ENCODE peak calls at places on chromosomes 3 and 15, in five cellular contexts. D is MM.1S; L is WERI-Rb-1; N is CD4-positive, alpha-beta memory T cell; I is keratinocyte. V is an unnamed sample.
A peak's percentile ranks its signal among the peaks of the same experiment; 100 is the strongest.

GRCh38 chr3:186815490-186815889 is 9.2 kb upstream of the RFC4 start:
- DNase-seq in D (no peak), L (no peak), N (no peak), I (no peak), V (no peak)

GRCh38 chr3:139670196-139670595 is 7.6 kb downstream of the NMNAT3 start:
- DNase-seq in D (no peak), L (peak; percentile 13), N (no peak), I (no peak), V (no peak)

GRCh38 chr3:53046171-53047170 is 598 bp upstream of the SFMBT1 start:
- DNase-seq in D (peak; percentile 82), L (peak; percentile 15), N (peak; percentile 68), I (no peak), V (no peak)

GRCh38 chr15:99717129-99718024 is 15.9 kb downstream of the LYSMD4 start:
- DNase-seq in D (no peak), L (peak; percentile 25), N (no peak), I (no peak), V (no peak)

GRCh38 chr15:90607361-90607760 is 77.6 kb downstream of the CRTC3 start:
- DNase-seq in D (no peak), L (no peak), N (no peak), I (no peak), V (no peak)

GRCh38 chr3:181838940-181839914 is 127.5 kb downstream of the SOX2 start:
- DNase-seq in D (peak; percentile 58), L (no peak), N (no peak), I (no peak), V (no peak)

GRCh38 chr3:62149962-62150361 is 223.4 kb downstream of the FEZF2 start:
- DNase-seq in D (no peak), L (no peak), N (no peak), I (peak; percentile 35), V (no peak)

GRCh38 chr3:63661242-63661641 is 8.8 kb downstream of the SNTN start:
- DNase-seq in D (no peak), L (no peak), N (no peak), I (no peak), V (no peak)

GRCh38 chr3:113557374-113557773 is 25.0 kb downstream of the SIDT1 start:
- DNase-seq in D (no peak), L (no peak), N (no peak), I (peak; percentile 25), V (peak; percentile 29)

GRCh38 chr3:23324745-23325144 is 121.6 kb downstream of the UBE2E2 start:
- DNase-seq in D (peak; percentile 56), L (no peak), N (peak; percentile 15), I (no peak), V (no peak)

GRCh38 chr15:94231728-94232086 is 346 bp downstream of the MCTP2 start:
- DNase-seq in D (peak; percentile 35), L (no peak), N (no peak), I (no peak), V (no peak)
- H3K27ac ChIP-seq in D (peak overlapping the region; percentile 89), L (no peak overlapping the region), N (peak overlapping the region; percentile 71), I (peak overlapping the region; percentile 99), V (peak overlapping the region; percentile 94)

GRCh38 chr3:45135959-45136358 is 10.2 kb downstream of the CDCP1 start:
- DNase-seq in D (no peak), L (no peak), N (no peak), I (no peak), V (no peak)
- H3K27ac ChIP-seq in D (no peak overlapping the region), L (no peak overlapping the region), N (no peak overlapping the region), I (peak overlapping the region; percentile 11), V (peak overlapping the region; percentile 99)

GRCh38 chr3:95707268-95707667 is 1107.1 kb upstream of the EPHA6 start:
- DNase-seq in D (no peak), L (no peak), N (no peak), I (no peak), V (no peak)

GRCh38 chr3:95711789-95712188 is 1102.6 kb upstream of the EPHA6 start:
- DNase-seq in D (no peak), L (no peak), N (no peak), I (no peak), V (no peak)

DNA sequence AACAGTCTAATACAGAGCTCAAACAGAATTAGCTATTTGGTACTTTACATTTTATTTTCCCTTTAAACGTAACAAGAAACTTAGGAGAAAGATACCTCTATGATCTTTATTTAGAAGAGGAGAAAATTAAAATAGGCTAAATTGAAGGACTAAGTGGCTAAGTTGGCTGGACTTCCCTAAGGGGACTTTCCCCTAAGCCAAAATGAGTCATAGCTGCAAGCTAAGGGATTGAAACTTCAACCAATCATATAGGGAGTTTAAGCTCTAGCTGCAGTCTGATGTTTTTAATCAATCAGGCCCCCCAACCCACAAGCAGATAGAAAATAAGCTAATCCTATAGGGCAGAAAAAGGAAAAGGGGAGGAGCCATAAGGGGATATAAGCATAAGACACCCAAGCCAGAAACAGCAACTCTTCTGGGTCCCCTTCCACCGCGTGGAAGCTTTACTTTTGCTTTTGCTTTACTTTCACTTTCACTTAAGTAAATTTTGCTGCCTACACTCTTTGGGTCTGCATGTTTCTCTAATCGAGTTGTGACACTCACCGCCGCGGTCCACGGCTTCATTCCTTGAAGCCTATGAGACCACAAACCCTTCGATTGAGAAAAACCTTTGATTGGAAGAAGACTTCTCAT is 1108.5 kb upstream of the EPHA6 start:
- DNase-seq in D (peak; percentile 26), L (no peak), N (peak; percentile 28), I (no peak), V (no peak)
- H3K27ac ChIP-seq in D (no peak overlapping the region), L (no peak overlapping the region), N (no peak overlapping the region), I (no peak overlapping the region), V (no peak overlapping the region)

GRCh38 chr15:58473720-58474119 is 41.9 kb downstream of the LIPC start:
- DNase-seq in D (no peak), L (no peak), N (no peak), I (peak; percentile 89), V (peak; percentile 82)
- H3K27ac ChIP-seq in D (no peak overlapping the region), L (no peak overlapping the region), N (peak overlapping the region; percentile 8), I (peak overlapping the region; percentile 83), V (peak overlapping the region; percentile 77)

GRCh38 chr3:14139771-14140170 is 14.9 kb downstream of the TMEM43 start:
- DNase-seq in D (no peak), L (no peak), N (no peak), I (no peak), V (no peak)

GRCh38 chr3:14142567-14143270 is 17.9 kb downstream of the TMEM43 start:
- DNase-seq in D (no peak), L (no peak), N (peak; percentile 91), I (no peak), V (no peak)

GRCh38 chr3:14141602-14142315 is 16.9 kb downstream of the TMEM43 start:
- DNase-seq in D (no peak), L (no peak), N (no peak), I (no peak), V (no peak)

GRCh38 chr3:14140668-14141067 is 15.8 kb downstream of the TMEM43 start:
- DNase-seq in D (no peak), L (no peak), N (no peak), I (no peak), V (no peak)

DNA sequence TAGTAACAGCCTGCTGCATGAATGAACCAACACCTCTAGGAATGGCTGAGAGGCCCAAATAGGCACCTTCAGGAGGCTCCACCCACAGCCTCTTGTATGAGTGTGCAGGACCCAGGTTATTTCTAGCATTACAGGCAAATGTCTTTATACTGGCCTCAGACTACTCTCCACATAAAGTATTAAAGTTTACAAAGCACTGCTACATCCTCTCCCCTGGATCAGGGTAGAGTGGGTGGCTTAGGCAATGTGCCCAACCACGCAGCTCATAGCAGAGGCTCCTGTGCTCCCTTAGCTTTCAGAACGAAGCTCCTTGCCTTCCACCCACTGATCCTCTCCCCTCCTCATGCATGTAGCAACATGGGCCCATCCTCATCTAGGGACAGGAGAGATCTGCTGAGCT is 16.3 kb downstream of the TMEM43 start:
- DNase-seq in D (no peak), L (no peak), N (no peak), I (no peak), V (no peak)
- H3K27ac ChIP-seq in D (no peak overlapping the region), L (no peak overlapping the region), N (peak overlapping the region; percentile 95), I (no peak overlapping the region), V (no peak overlapping the region)

GRCh38 chr3:167361356-167361755 is 18.7 kb downstream of the ZBBX start:
- DNase-seq in D (no peak), L (no peak), N (no peak), I (no peak), V (no peak)
- H3K27ac ChIP-seq in D (no peak overlapping the region), L (no peak overlapping the region), N (no peak overlapping the region), I (no peak overlapping the region), V (no peak overlapping the region)

GRCh38 chr3:138465451-138465850 is 31.0 kb downstream of the ESYT3 start:
- DNase-seq in D (no peak), L (no peak), N (no peak), I (no peak), V (no peak)
- H3K27ac ChIP-seq in D (no peak overlapping the region), L (no peak overlapping the region), N (no peak overlapping the region), I (no peak overlapping the region), V (no peak overlapping the region)

V was measured in epithelial cell of prostate.